ENCODE peak calls at places on chromosomes 3 and 15, in five cellular contexts. T is trophoblast cell, N is IMR-90, S is mesenchymal stem cell, W is H1. J is an unnamed sample.

GRCh38 chr15:98817745-98818144 is 169.4 kb downstream of the IGF1R start:
- DNase-seq in T (no peak), N (no peak), S (no peak), W (no peak), J (no peak)

GRCh38 chr15:91559066-91559465 is 294.4 kb upstream of the SLCO3A1 start:
- DNase-seq in T (no peak), N (no peak), S (no peak), W (no peak), J (no peak)

GRCh38 chr3:135896613-135897012 is 68.9 kb upstream of the PPP2R3A start:
- DNase-seq in T (peak; percentile 21), N (peak; percentile 48), S (no peak), W (no peak), J (no peak)

GRCh38 chr15:31278544-31279220 is 48.0 kb upstream of the KLF13 start:
- DNase-seq in T (no peak), N (no peak), S (no peak), W (peak; percentile 33), J (no peak)

GRCh38 chr3:61563614-61564404 is 2.4 kb downstream of the PTPRG start:
- DNase-seq in T (peak; percentile 73), N (no peak), S (peak; percentile 18), W (peak; percentile 50), J (no peak)

GRCh38 chr3:33117461-33117860 is 3.6 kb downstream of the CRTAP start:
- DNase-seq in T (no peak), N (no peak), S (no peak), W (no peak), J (no peak)

GRCh38 chr3:69353088-69353478 is 32.8 kb downstream of the FRMD4B start:
- DNase-seq in T (no peak), N (no peak), S (no peak), W (no peak), J (no peak)

GRCh38 chr3:173191611-173192010 is 50.6 kb upstream of the SPATA16 start:
- DNase-seq in T (no peak), N (peak; percentile 0), S (peak; percentile 1), W (no peak), J (no peak)

GRCh38 chr3:157544501-157545139 is 41.4 kb upstream of the VEPH1 start:
- DNase-seq in T (peak; percentile 29), N (peak; percentile 74), S (no peak), W (no peak), J (no peak)

GRCh38 chr15:33710746-33711145 is 257.6 kb upstream of the CHRM5 start:
- DNase-seq in T (no peak), N (no peak), S (no peak), W (no peak), J (no peak)

GRCh38 chr15:70279096-70279495 is 181.4 kb upstream of the TLE3 start:
- DNase-seq in T (no peak), N (no peak), S (no peak), W (no peak), J (no peak)

GRCh38 chr3:158863247-158863646 is 61.4 kb downstream of the MFSD1 start:
- DNase-seq in T (no peak), N (no peak), S (no peak), W (no peak), J (no peak)

GRCh38 chr15:25182098-25182478 is 227.3 kb downstream of the SNRPN start:
- DNase-seq in T (no peak), N (no peak), S (no peak), W (no peak), J (no peak)

GRCh38 chr15:39788108-39788507 is 5.5 kb upstream of the FSIP1 start:
- DNase-seq in T (peak; percentile 39), N (peak; percentile 52), S (peak; percentile 74), W (no peak), J (no peak)

GRCh38 chr3:195441971-195442572 is 748 bp downstream of the ACAP2 start:
- DNase-seq in T (peak; percentile 71), N (peak; percentile 40), S (peak; percentile 57), W (peak; percentile 51), J (peak; percentile 38)

GRCh38 chr3:27632431-27633223 is 89.5 kb downstream of the EOMES start:
- DNase-seq in T (peak; percentile 81), N (peak; percentile 55), S (no peak), W (no peak), J (peak; percentile 53)

GRCh38 chr15:41607033-41607432 is 48.0 kb downstream of the TYRO3 start:
- DNase-seq in T (peak; percentile 69), N (peak; percentile 97), S (peak; percentile 79), W (no peak), J (no peak)

GRCh38 chr3:168998792-168999191 is 664.7 kb downstream of the MECOM start:
- DNase-seq in T (no peak), N (no peak), S (no peak), W (no peak), J (no peak)

GRCh38 chr3:107665351-107665750 is 142.6 kb downstream of the BBX start:
- DNase-seq in T (no peak), N (no peak), S (no peak), W (no peak), J (no peak)

GRCh38 chr3:66609660-66610547 is 109.1 kb upstream of the LRIG1 start:
- DNase-seq in T (no peak), N (peak; percentile 90), S (no peak), W (peak; percentile 77), J (peak; percentile 57)

GRCh38 chr3:8423307-8423706 is 78.3 kb upstream of the LMCD1 start:
- DNase-seq in T (no peak), N (no peak), S (no peak), W (no peak), J (no peak)

GRCh38 chr15:100249096-100249815 is 92.5 kb downstream of the ADAMTS17 start:
- DNase-seq in T (no peak), N (no peak), S (no peak), W (peak; percentile 17), J (no peak)

GRCh38 chr3:107264888-107265287 is 112.4 kb upstream of the CCDC54 start:
- DNase-seq in T (peak; percentile 59), N (no peak), S (peak; percentile 36), W (no peak), J (no peak)

GRCh38 chr3:13513051-13513912 is 33.2 kb downstream of the HDAC11 start:
- DNase-seq in T (peak; percentile 73), N (peak; percentile 17), S (no peak), W (no peak), J (no peak)
- H3K14ac ChIP-seq in T (no peak overlapping the region), N (no peak overlapping the region), S (no peak overlapping the region), W (no peak overlapping the region), J (no peak overlapping the region)

GRCh38 chr3:74603292-74603691 is 11.2 kb downstream of the CNTN3 start:
- DNase-seq in T (no peak), N (peak; percentile 33), S (no peak), W (no peak), J (no peak)

GRCh38 chr3:74602471-74602870 is 12.0 kb downstream of the CNTN3 start:
- DNase-seq in T (no peak), N (no peak), S (no peak), W (no peak), J (no peak)

GRCh38 chr3:74607803-74608202 is 6.7 kb downstream of the CNTN3 start:
- DNase-seq in T (no peak), N (no peak), S (no peak), W (no peak), J (no peak)

GRCh38 chr3:74605437-74605836 is 9.0 kb downstream of the CNTN3 start:
- DNase-seq in T (no peak), N (no peak), S (no peak), W (no peak), J (no peak)

GRCh38 chr3:74606987-74607386 is 7.5 kb downstream of the CNTN3 start:
- DNase-seq in T (no peak), N (no peak), S (no peak), W (no peak), J (no peak)
- H3K14ac ChIP-seq in T (no peak overlapping the region), N (no peak overlapping the region), S (no peak overlapping the region), W (no peak overlapping the region), J (no peak overlapping the region)

GRCh38 chr3:10365791-10366190 is 44.9 kb upstream of the SEC13 start:
- DNase-seq in T (no peak), N (peak; percentile 82), S (peak; percentile 62), W (no peak), J (no peak)

GRCh38 chr3:10363935-10364334 is 43.0 kb upstream of the SEC13 start:
- DNase-seq in T (no peak), N (no peak), S (peak; percentile 10), W (no peak), J (no peak)

GRCh38 chr3:10365316-10365715 is 44.4 kb upstream of the SEC13 start:
- DNase-seq in T (no peak), N (no peak), S (no peak), W (no peak), J (no peak)

GRCh38 chr3:10366681-10367101 is 45.8 kb upstream of the SEC13 start:
- DNase-seq in T (no peak), N (peak; percentile 100), S (peak; percentile 98), W (no peak), J (no peak)

DNA sequence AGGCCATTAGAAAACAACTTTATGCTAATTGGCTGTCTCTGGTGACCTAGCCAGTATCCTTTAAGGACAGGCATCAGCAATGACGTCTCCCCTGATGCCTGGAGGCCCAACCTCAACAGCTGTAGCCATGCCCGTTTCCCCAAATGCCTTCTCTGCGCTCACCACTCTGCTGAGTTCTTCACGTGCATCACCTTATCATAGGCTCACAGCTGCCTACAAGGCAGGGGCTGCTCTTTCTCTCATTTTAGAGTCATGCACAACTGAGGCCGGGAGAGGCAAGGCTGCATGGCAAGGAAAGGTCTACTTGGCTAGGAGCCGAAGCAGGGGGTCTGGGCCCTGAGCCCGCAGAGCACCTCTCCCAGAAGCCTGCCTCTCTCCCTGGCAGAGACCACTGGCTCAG is 43.9 kb upstream of the SEC13 start:
- DNase-seq in T (no peak), N (no peak), S (no peak), W (no peak), J (no peak)
- H3K14ac ChIP-seq in T (no peak overlapping the region), N (no peak overlapping the region), S (no peak overlapping the region), W (no peak overlapping the region), J (no peak overlapping the region)

GRCh38 chr15:80070840-80071239 is 11.4 kb downstream of the ZFAND6 start:
- DNase-seq in T (no peak), N (peak; percentile 58), S (peak; percentile 62), W (no peak), J (no peak)
- H3K14ac ChIP-seq in T (no peak overlapping the region), N (no peak overlapping the region), S (no peak overlapping the region), W (no peak overlapping the region), J (no peak overlapping the region)

J was measured in H9.